ENCODE peak calls at places on chromosomes 13 and 19, in ten cellular contexts. P, Z, D, C, O, B, G, J, U and I are unnamed samples.

GRCh38 chr13:40206241-40207109 is 460.0 kb downstream of the FOXO1 start:
- DNase-seq in P (peak; percentile 39), Z (peak; percentile 26), D (no peak), C (no peak), O (peak; percentile 75), B (no peak), G (peak; percentile 68), J (no peak), U (peak; percentile 24), I (no peak)

GRCh38 chr13:108326318-108326717 is 56.8 kb downstream of the TNFSF13B start:
- DNase-seq in P (no peak), Z (no peak), D (no peak), C (no peak), O (peak; percentile 15), B (no peak), G (peak; percentile 17), J (no peak), U (no peak), I (no peak)

GRCh38 chr13:40060318-40061007 is 405.0 kb downstream of the COG6 start:
- DNase-seq in P (peak; percentile 54), Z (peak; percentile 96), D (no peak), C (no peak), O (peak; percentile 96), B (no peak), G (peak; percentile 76), J (peak; percentile 14), U (peak; percentile 36), I (peak; percentile 37)

GRCh38 chr13:46121033-46121432 is 16.2 kb upstream of the CPB2 start:
- DNase-seq in P (no peak), Z (no peak), D (no peak), C (no peak), O (no peak), B (no peak), G (no peak), J (no peak), U (no peak), I (no peak)

GRCh38 chr19:46404039-46404883 is 9.1 kb downstream of the CCDC8 start:
- DNase-seq in P (no peak), Z (no peak), D (peak; percentile 49), C (peak; percentile 82), O (peak; percentile 79), B (no peak), G (no peak), J (peak; percentile 9), U (peak; percentile 62), I (no peak)

GRCh38 chr13:84994582-84994981 is 804.6 kb downstream of the SLITRK6 start:
- DNase-seq in P (no peak), Z (peak; percentile 28), D (no peak), C (no peak), O (no peak), B (peak; percentile 66), G (no peak), J (no peak), U (peak; percentile 31), I (no peak)

GRCh38 chr19:11338164-11338563 is 1.3 kb downstream of the RAB3D start:
- DNase-seq in P (no peak), Z (no peak), D (no peak), C (no peak), O (no peak), B (no peak), G (no peak), J (no peak), U (no peak), I (no peak)

GRCh38 chr19:8577247-8577646 is at the start of gene MYO1F:
- DNase-seq in P (peak; percentile 41), Z (no peak), D (no peak), C (no peak), O (peak; percentile 62), B (no peak), G (peak; percentile 34), J (peak; percentile 4), U (no peak), I (peak; percentile 34)

GRCh38 chr13:44108345-44108858 is 228.7 kb downstream of the LACC1 start:
- DNase-seq in P (no peak), Z (no peak), D (no peak), C (no peak), O (peak; percentile 75), B (peak; percentile 59), G (no peak), J (no peak), U (no peak), I (no peak)

GRCh38 chr19:43467730-43468129 is 2.3 kb upstream of the LYPD3 start:
- DNase-seq in P (no peak), Z (peak; percentile 45), D (no peak), C (no peak), O (no peak), B (peak; percentile 77), G (no peak), J (no peak), U (peak; percentile 77), I (no peak)

GRCh38 chr13:80584306-80584705 is 243.4 kb upstream of the SPRY2 start:
- DNase-seq in P (no peak), Z (no peak), D (no peak), C (no peak), O (no peak), B (no peak), G (no peak), J (no peak), U (no peak), I (no peak)

GRCh38 chr19:1248454-1249297 is at the start of gene MIDN:
- DNase-seq in P (peak; percentile 88), Z (peak; percentile 95), D (peak; percentile 84), C (peak; percentile 94), O (peak; percentile 90), B (peak; percentile 60), G (peak; percentile 90), J (peak; percentile 76), U (peak; percentile 90), I (peak; percentile 62)

GRCh38 chr13:112073245-112074138 is 6.5 kb downstream of the SOX1 start:
- DNase-seq in P (no peak), Z (no peak), D (no peak), C (peak; percentile 48), O (no peak), B (no peak), G (no peak), J (no peak), U (no peak), I (no peak)

GRCh38 chr19:13610042-13610691 is 103.9 kb upstream of the CACNA1A start:
- DNase-seq in P (no peak), Z (no peak), D (no peak), C (peak; percentile 36), O (peak; percentile 45), B (peak; percentile 58), G (peak; percentile 37), J (no peak), U (no peak), I (no peak)

GRCh38 chr19:18841400-18841799 is 9.6 kb downstream of the UPF1 start:
- DNase-seq in P (no peak), Z (no peak), D (no peak), C (no peak), O (no peak), B (no peak), G (no peak), J (no peak), U (no peak), I (no peak)

GRCh38 chr13:35016362-35017148 is 74.5 kb downstream of the NBEA start:
- DNase-seq in P (no peak), Z (peak; percentile 4), D (no peak), C (peak; percentile 38), O (no peak), B (no peak), G (no peak), J (no peak), U (no peak), I (no peak)

GRCh38 chr19:18771328-18772242 is 19.5 kb downstream of the COMP start:
- DNase-seq in P (no peak), Z (no peak), D (no peak), C (peak; percentile 62), O (no peak), B (no peak), G (peak; percentile 38), J (no peak), U (peak; percentile 36), I (no peak)

GRCh38 chr13:45527699-45528462 is 63.1 kb downstream of the COG3 start:
- DNase-seq in P (no peak), Z (peak; percentile 18), D (no peak), C (no peak), O (peak; percentile 18), B (no peak), G (no peak), J (no peak), U (peak; percentile 68), I (no peak)

GRCh38 chr13:110109140-110109783 is 197.7 kb downstream of the COL4A1 start:
- DNase-seq in P (no peak), Z (no peak), D (no peak), C (no peak), O (no peak), B (no peak), G (no peak), J (no peak), U (no peak), I (no peak)

GRCh38 chr13:99393791-99394735 is 86.9 kb upstream of the GPR183 start:
- DNase-seq in P (no peak), Z (no peak), D (no peak), C (no peak), O (no peak), B (no peak), G (no peak), J (no peak), U (no peak), I (no peak)

GRCh38 chr19:44677019-44677809 is 5.9 kb downstream of the CEACAM19 start:
- DNase-seq in P (no peak), Z (peak; percentile 51), D (no peak), C (peak; percentile 48), O (no peak), B (peak; percentile 54), G (no peak), J (no peak), U (peak; percentile 83), I (no peak)

GRCh38 chr13:73945371-73945770 is 188.8 kb downstream of the KLF12 start:
- DNase-seq in P (no peak), Z (no peak), D (no peak), C (no peak), O (no peak), B (no peak), G (no peak), J (no peak), U (no peak), I (no peak)